ENCODE peak calls at places on chromosomes 2 and 18, in eight cellular contexts. T is activated T-helper 1 cell treated with anti-CD3 and anti-CD28 coated beads, Interleukin-12 subunit alpha, Interleukin-12 subunit beta, Interleukin-2, Interleukin-4 antibody, amounts not matched to agents 30 ng/mL and 10 ng/mL and 1 ng/mL, durations not matched to agents 14 hours and 24 hours and 36 hours; C is spleen; K is omental fat pad; N is SK-N-SH; S is left cardiac atrium; M is ovary; A is naive thymus-derived CD8-positive, alpha-beta T cell. J is an unnamed sample.

GRCh38 chr18:25352629-25353005 is 651 bp upstream of the ZNF521 start:
- DNase-seq in C (no peak), S (no peak), M (no peak), T (no peak), A (peak; percentile 6), N (no peak), K (no peak), J (no peak)

GRCh38 chr18:36634573-36635216 is 194.1 kb downstream of the TPGS2 start:
- DNase-seq in K (no peak), T (no peak), M (no peak), N (no peak), S (no peak), A (no peak), C (no peak), J (no peak)

GRCh38 chr18:56910967-56911366 is 235.9 kb upstream of the BOD1L2 start:
- DNase-seq in S (no peak), A (no peak), C (no peak), N (no peak), T (no peak), M (no peak), K (no peak), J (no peak)

GRCh38 chr2:112869258-112869842 is 32.8 kb upstream of the IL1B start:
- DNase-seq in T (no peak), M (no peak), K (peak; percentile 66), A (no peak), S (peak; percentile 89), C (no peak), N (no peak), J (peak; percentile 87)

GRCh38 chr18:24161304-24161703 is 22.4 kb downstream of the CABYR start:
- DNase-seq in S (no peak), N (no peak), M (no peak), C (no peak), A (no peak), K (no peak), T (no peak), J (no peak)

GRCh38 chr2:54572262-54572635 is 116.1 kb downstream of the SPTBN1 start:
- DNase-seq in C (no peak), M (no peak), S (no peak), N (no peak), A (no peak), K (no peak), T (no peak), J (no peak)

GRCh38 chr2:10883066-10883465 is 28.7 kb upstream of the KCNF1 start:
- DNase-seq in K (no peak), A (no peak), T (no peak), C (no peak), N (peak; percentile 49), S (no peak), M (no peak), J (no peak)

GRCh38 chr2:188292446-188293239 is 969 bp downstream of the GULP1 start:
- DNase-seq in C (peak; percentile 71), S (peak; percentile 85), A (no peak), T (no peak), N (peak; percentile 78), K (peak; percentile 43), M (peak; percentile 78), J (peak; percentile 68)

GRCh38 chr2:39468574-39469331 is 31.7 kb upstream of the MAP4K3 start:
- DNase-seq in S (no peak), T (no peak), A (no peak), C (no peak), N (no peak), M (no peak), K (no peak), J (no peak)

GRCh38 chr2:35503311-35503710 is 852.3 kb upstream of the CRIM1 start:
- DNase-seq in K (no peak), M (no peak), T (no peak), A (no peak), C (no peak), N (no peak), S (no peak), J (no peak)

GRCh38 chr2:192978317-192978874 is 783.7 kb upstream of the TMEFF2 start:
- DNase-seq in A (no peak), T (no peak), S (no peak), M (no peak), K (no peak), C (no peak), N (peak; percentile 44), J (no peak)

GRCh38 chr2:65055427-65056214 is 595 bp upstream of the CEP68 start:
- DNase-seq in K (peak; percentile 32), M (no peak), A (no peak), N (no peak), C (peak; percentile 95), T (no peak), S (peak; percentile 51), J (no peak)

J was measured in ureter.